ENCODE peak calls at places on chromosomes 7 and 10, in ten cellular contexts. N, M, R, Y, I, U, B, D, H and L are unnamed samples.

GRCh38 chr7:75626954-75627353 is 111.8 kb downstream of the HIP1 start:
- DNase-seq in N (no peak), M (no peak), R (no peak), Y (no peak), I (no peak), U (no peak), B (no peak), D (no peak), H (no peak), L (no peak)

GRCh38 chr7:66682350-66683093 is 53.8 kb downstream of the KCTD7 start:
- DNase-seq in N (peak), M (no peak), R (peak), Y (peak), I (no peak), U (no peak), B (peak), D (peak), H (peak), L (peak)

GRCh38 chr7:16739863-16740622 is 13.5 kb upstream of the TSPAN13 start:
- DNase-seq in N (no peak), M (no peak), R (no peak), Y (no peak), I (no peak), U (peak), B (no peak), D (no peak), H (peak), L (no peak)

GRCh38 chr7:229184-229964 is 37.0 kb downstream of the FAM20C start:
- DNase-seq in N (peak), M (no peak), R (no peak), Y (peak), I (peak), U (no peak), B (no peak), D (no peak), H (peak), L (no peak)

GRCh38 chr10:46223064-46223480 is 63.7 kb upstream of the ANTXRL start:
- DNase-seq in N (no peak), M (no peak), R (no peak), Y (peak), I (peak), U (no peak), B (peak), D (peak), H (no peak), L (no peak)

GRCh38 chr10:68153473-68154210 is 44.4 kb downstream of the MYPN start:
- DNase-seq in N (no peak), M (no peak), R (no peak), Y (no peak), I (no peak), U (peak), B (peak), D (no peak), H (no peak), L (no peak)

GRCh38 chr7:45696476-45696875 is 122.3 kb downstream of the ADCY1 start:
- DNase-seq in N (no peak), M (no peak), R (no peak), Y (no peak), I (no peak), U (no peak), B (no peak), D (no peak), H (no peak), L (no peak)

GRCh38 chr10:42875792-42876191 is 93.2 kb downstream of the BMS1 start:
- DNase-seq in N (peak), M (no peak), R (peak), Y (no peak), I (no peak), U (no peak), B (no peak), D (no peak), H (no peak), L (no peak)

GRCh38 chr7:17298840-17299476 is 506 bp downstream of the AHR start:
- DNase-seq in N (peak), M (peak), R (peak), Y (peak), I (peak), U (no peak), B (peak), D (peak), H (peak), L (peak)

GRCh38 chr10:131086511-131086910 is 225.0 kb downstream of the TCERG1L start:
- DNase-seq in N (no peak), M (no peak), R (no peak), Y (no peak), I (no peak), U (no peak), B (no peak), D (no peak), H (no peak), L (no peak)

GRCh38 chr7:34039033-34039432 is 133.7 kb downstream of the BMPER start:
- DNase-seq in N (no peak), M (no peak), R (no peak), Y (no peak), I (no peak), U (no peak), B (no peak), D (no peak), H (no peak), L (no peak)

GRCh38 chr10:15518256-15518655 is 147.2 kb upstream of the FAM171A1 start:
- DNase-seq in N (no peak), M (no peak), R (no peak), Y (no peak), I (no peak), U (no peak), B (no peak), D (no peak), H (no peak), L (no peak)

GRCh38 chr7:28986723-28987122 is 28.6 kb upstream of the TRIL start:
- DNase-seq in N (no peak), M (no peak), R (no peak), Y (no peak), I (peak), U (no peak), B (no peak), D (no peak), H (peak), L (no peak)

GRCh38 chr7:24441331-24442059 is 131.8 kb upstream of the PALS2 start:
- DNase-seq in N (no peak), M (no peak), R (no peak), Y (no peak), I (no peak), U (no peak), B (no peak), D (peak), H (no peak), L (no peak)

GRCh38 chr7:121530251-121531174 is 134.4 kb upstream of the FAM3C start:
- DNase-seq in N (no peak), M (no peak), R (no peak), Y (no peak), I (no peak), U (peak), B (peak), D (peak), H (no peak), L (no peak)

GRCh38 chr10:120436431-120437142 is 20.4 kb upstream of the PLPP4 start:
- DNase-seq in N (no peak), M (no peak), R (no peak), Y (no peak), I (no peak), U (no peak), B (no peak), D (no peak), H (no peak), L (no peak)

GRCh38 chr10:109914966-109915365 is 8.3 kb downstream of the XPNPEP1 start:
- DNase-seq in N (no peak), M (no peak), R (no peak), Y (no peak), I (no peak), U (peak), B (peak), D (peak), H (peak), L (no peak)

GRCh38 chr7:3272691-3273141 is 28.3 kb upstream of the SDK1 start:
- DNase-seq in N (no peak), M (no peak), R (no peak), Y (no peak), I (no peak), U (peak), B (peak), D (no peak), H (no peak), L (peak)

GRCh38 chr7:74412061-74412460 is 41.6 kb upstream of the GTF2IRD1 start:
- DNase-seq in N (no peak), M (no peak), R (no peak), Y (no peak), I (no peak), U (no peak), B (no peak), D (no peak), H (no peak), L (no peak)

GRCh38 chr10:122267849-122268737 is 3.0 kb upstream of the BTBD16 start:
- DNase-seq in N (no peak), M (peak), R (peak), Y (peak), I (no peak), U (peak), B (peak), D (peak), H (peak), L (peak)

GRCh38 chr10:6179078-6179477 is 23.7 kb upstream of the PFKFB3 start:
- DNase-seq in N (no peak), M (no peak), R (no peak), Y (no peak), I (no peak), U (no peak), B (no peak), D (no peak), H (no peak), L (no peak)

GRCh38 chr10:99993994-99994689 is 15.6 kb downstream of the DNMBP start:
- DNase-seq in N (peak), M (no peak), R (no peak), Y (peak), I (peak), U (no peak), B (no peak), D (peak), H (peak), L (no peak)

GRCh38 chr10:62149621-62150020 is 119.0 kb downstream of the RTKN2 start:
- DNase-seq in N (no peak), M (no peak), R (no peak), Y (no peak), I (no peak), U (no peak), B (no peak), D (no peak), H (no peak), L (no peak)

GRCh38 chr10:103507235-103508191 is 14.0 kb downstream of the NEURL1 start:
- DNase-seq in N (no peak), M (peak), R (no peak), Y (peak), I (no peak), U (no peak), B (no peak), D (no peak), H (no peak), L (no peak)

GRCh38 chr7:34275629-34276028 is 370.3 kb downstream of the BMPER start:
- DNase-seq in N (no peak), M (no peak), R (no peak), Y (no peak), I (no peak), U (no peak), B (no peak), D (no peak), H (no peak), L (no peak)

GRCh38 chr10:94084344-94084743 is 90.6 kb downstream of the PLCE1 start:
- DNase-seq in N (no peak), M (no peak), R (no peak), Y (no peak), I (no peak), U (no peak), B (no peak), D (no peak), H (no peak), L (no peak)

GRCh38 chr7:149449897-149450296 is 11.0 kb downstream of the ZNF777 start:
- DNase-seq in N (no peak), M (no peak), R (no peak), Y (no peak), I (no peak), U (no peak), B (no peak), D (no peak), H (no peak), L (no peak)

GRCh38 chr7:1858435-1859265 is 188.6 kb downstream of the ELFN1 start:
- DNase-seq in N (peak), M (peak), R (no peak), Y (no peak), I (no peak), U (no peak), B (no peak), D (no peak), H (no peak), L (peak)

GRCh38 chr10:3271385-3272115 is 99.0 kb upstream of the PITRM1 start:
- DNase-seq in N (no peak), M (no peak), R (no peak), Y (peak), I (no peak), U (no peak), B (no peak), D (no peak), H (no peak), L (no peak)

GRCh38 chr10:99937630-99938029 is 72.1 kb downstream of the DNMBP start:
- DNase-seq in N (no peak), M (no peak), R (no peak), Y (no peak), I (no peak), U (no peak), B (no peak), D (peak), H (no peak), L (no peak)

GRCh38 chr7:132899833-132900232 is 182.1 kb downstream of the CHCHD3 start:
- DNase-seq in N (no peak), M (no peak), R (no peak), Y (no peak), I (no peak), U (no peak), B (no peak), D (no peak), H (no peak), L (no peak)

GRCh38 chr7:44977304-44977858 is 1.4 kb downstream of the MYO1G start:
- DNase-seq in N (no peak), M (no peak), R (no peak), Y (no peak), I (no peak), U (no peak), B (no peak), D (peak), H (no peak), L (no peak)

GRCh38 chr10:24691113-24691512 is 32.6 kb downstream of the ARHGAP21 start:
- DNase-seq in N (no peak), M (no peak), R (peak), Y (no peak), I (peak), U (no peak), B (no peak), D (no peak), H (peak), L (no peak)

GRCh38 chr10:102114861-102115618 is 5.1 kb downstream of the LDB1 start:
- DNase-seq in N (peak), M (peak), R (peak), Y (peak), I (peak), U (peak), B (peak), D (peak), H (peak), L (peak)

GRCh38 chr7:109844362-109844761 is 1246.6 kb upstream of the LRRN3 start:
- DNase-seq in N (no peak), M (no peak), R (peak), Y (no peak), I (no peak), U (no peak), B (peak), D (peak), H (no peak), L (no peak)
- TF ChIP-seq CTCF in N (peak), M (peak), R (peak), Y (no peak), I (peak), U (peak), B (peak), D (peak), H (peak), L (peak)

GRCh38 chr10:33559105-33559504 is 224.6 kb upstream of the NRP1 start:
- DNase-seq in N (no peak), M (no peak), R (no peak), Y (no peak), I (no peak), U (peak), B (no peak), D (peak), H (peak), L (no peak)
- TF ChIP-seq CTCF in N (no peak), M (no peak), R (no peak), Y (no peak), I (no peak), U (no peak), B (no peak), D (no peak), H (no peak), L (no peak)

GRCh38 chr10:11479307-11479706 is 132.1 kb downstream of the USP6NL start:
- DNase-seq in N (no peak), M (no peak), R (no peak), Y (no peak), I (no peak), U (no peak), B (no peak), D (no peak), H (no peak), L (no peak)

GRCh38 chr10:11478807-11479206 is 132.6 kb downstream of the USP6NL start:
- DNase-seq in N (no peak), M (no peak), R (no peak), Y (no peak), I (no peak), U (no peak), B (no peak), D (no peak), H (no peak), L (no peak)

GRCh38 chr10:11483189-11484148 is 128.0 kb downstream of the USP6NL start:
- DNase-seq in N (no peak), M (no peak), R (no peak), Y (no peak), I (no peak), U (no peak), B (no peak), D (no peak), H (no peak), L (no peak)

GRCh38 chr10:11480687-11481086 is 130.8 kb downstream of the USP6NL start:
- DNase-seq in N (no peak), M (no peak), R (no peak), Y (no peak), I (no peak), U (no peak), B (no peak), D (no peak), H (no peak), L (no peak)

GRCh38 chr10:11482306-11482705 is 129.1 kb downstream of the USP6NL start:
- DNase-seq in N (no peak), M (no peak), R (no peak), Y (no peak), I (no peak), U (no peak), B (no peak), D (no peak), H (no peak), L (no peak)
- TF ChIP-seq CTCF in N (no peak), M (peak), R (no peak), Y (no peak), I (no peak), U (peak), B (no peak), D (no peak), H (no peak), L (peak)

DNA sequence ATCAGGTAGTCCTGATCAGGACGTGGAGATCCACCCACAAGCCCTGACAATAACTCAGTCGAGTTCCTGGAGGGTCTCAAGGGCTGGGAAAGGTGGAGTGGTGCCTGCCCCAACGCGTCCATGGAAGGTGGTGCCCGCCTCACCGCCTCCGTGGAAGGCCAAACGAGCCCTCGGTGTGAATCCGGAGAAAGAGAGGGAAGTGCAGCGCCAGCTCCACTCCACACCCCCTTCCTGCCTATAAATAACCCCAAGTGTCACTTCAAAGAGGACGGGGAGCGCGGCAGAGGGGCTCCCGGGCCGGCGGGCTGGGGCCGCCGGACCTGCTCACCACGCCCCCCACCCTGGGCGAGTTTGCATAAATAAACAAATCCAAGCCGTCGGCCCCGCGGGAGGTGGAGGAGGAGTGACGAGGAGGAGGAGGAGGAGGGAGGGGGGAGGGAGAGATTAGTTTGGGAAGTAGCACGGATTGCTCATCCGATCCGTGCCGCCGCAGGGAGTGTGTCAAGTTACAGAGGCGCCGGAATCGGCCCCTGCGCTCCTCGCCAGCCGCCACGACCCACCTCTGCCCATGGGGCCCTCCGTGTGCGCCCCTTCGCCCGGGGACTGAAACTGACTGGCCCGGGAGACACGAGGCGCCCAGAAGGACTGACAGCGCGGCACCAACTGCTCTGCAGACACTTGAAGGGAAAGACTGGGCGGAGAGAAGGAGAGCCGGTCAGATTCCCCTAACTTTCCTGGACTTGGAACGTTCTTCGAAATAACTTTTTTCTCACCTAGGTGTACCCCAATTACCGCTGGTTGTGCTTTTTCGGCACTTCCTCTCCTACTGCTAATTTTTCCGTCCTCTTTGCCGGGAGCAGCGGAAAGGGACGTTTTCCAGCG is at the start of gene COL13A1:
- DNase-seq in N (peak), M (peak), R (peak), Y (peak), I (no peak), U (peak), B (peak), D (no peak), H (peak), L (no peak)
- TF ChIP-seq CTCF in N (no peak), M (no peak), R (no peak), Y (no peak), I (no peak), U (peak), B (no peak), D (no peak), H (no peak), L (no peak)

DNA sequence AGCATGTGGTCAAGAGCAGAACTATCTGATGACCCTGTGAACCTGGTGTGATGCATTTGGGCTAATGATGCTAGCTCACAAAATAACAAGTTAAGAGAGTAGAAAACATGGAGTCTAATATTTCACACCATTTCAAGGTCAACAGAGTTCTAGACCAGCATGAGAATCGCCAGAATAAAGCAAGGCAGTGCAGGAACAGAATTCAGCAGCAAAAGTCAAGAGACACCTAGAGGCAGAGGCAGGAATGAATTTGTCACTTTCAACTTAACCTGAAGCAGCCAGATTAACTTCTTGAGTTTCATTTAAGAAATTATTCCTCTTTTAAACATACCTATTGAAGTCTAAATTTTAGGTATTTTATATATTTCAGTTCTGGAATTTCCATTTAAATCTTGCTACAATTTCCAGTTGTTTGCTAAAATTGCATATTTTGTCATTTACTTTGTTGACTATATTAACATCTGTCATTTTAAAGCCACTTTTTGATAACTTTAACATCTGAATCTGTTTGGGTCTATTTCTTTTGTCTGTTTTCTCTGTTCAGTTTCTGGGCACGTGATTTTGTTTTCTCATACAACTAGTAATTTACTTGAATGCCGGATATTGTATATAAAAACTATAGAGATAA is 44.2 kb upstream of the PRSS58 start:
- DNase-seq in N (no peak), M (no peak), R (no peak), Y (no peak), I (no peak), U (no peak), B (peak), D (peak), H (no peak), L (no peak)
- TF ChIP-seq CTCF in N (no peak), M (peak), R (peak), Y (no peak), I (no peak), U (peak), B (peak), D (peak), H (no peak), L (peak)

GRCh38 chr7:43296306-43296705 is 183.9 kb downstream of the HECW1 start:
- DNase-seq in N (peak), M (peak), R (no peak), Y (no peak), I (no peak), U (no peak), B (no peak), D (no peak), H (peak), L (no peak)
- TF ChIP-seq CTCF in N (peak), M (peak), R (peak), Y (no peak), I (no peak), U (peak), B (no peak), D (no peak), H (no peak), L (no peak)

GRCh38 chr10:58179238-58179637 is 88.5 kb downstream of the IPMK start:
- DNase-seq in N (no peak), M (no peak), R (no peak), Y (no peak), I (no peak), U (no peak), B (peak), D (no peak), H (no peak), L (no peak)

GRCh38 chr10:58178811-58179210 is 88.9 kb downstream of the IPMK start:
- DNase-seq in N (no peak), M (no peak), R (no peak), Y (no peak), I (no peak), U (no peak), B (no peak), D (no peak), H (no peak), L (no peak)

GRCh38 chr10:58174831-58175230 is 92.9 kb downstream of the IPMK start:
- DNase-seq in N (no peak), M (no peak), R (no peak), Y (no peak), I (no peak), U (no peak), B (no peak), D (no peak), H (no peak), L (no peak)

GRCh38 chr10:58175990-58176910 is 91.4 kb downstream of the IPMK start:
- DNase-seq in N (no peak), M (peak), R (peak), Y (no peak), I (no peak), U (no peak), B (no peak), D (no peak), H (no peak), L (no peak)

GRCh38 chr10:58177362-58177947 is 90.2 kb downstream of the IPMK start:
- DNase-seq in N (no peak), M (no peak), R (no peak), Y (no peak), I (no peak), U (no peak), B (no peak), D (no peak), H (no peak), L (no peak)
- TF ChIP-seq CTCF in N (peak), M (peak), R (peak), Y (no peak), I (peak), U (peak), B (no peak), D (peak), H (peak), L (peak)